ENCODE peak calls at places on chromosome 14, in nine cellular contexts. One of them, this sample, is unnamed.

GRCh38 chr14:100239200-100239839 is 376 bp downstream of the YY1 start:
- DNase-seq in CD4-positive, alpha-beta T cell: peak
- DNase-seq in heart right ventricle: peak
- DNase-seq in SK-N-SH: no peak
- DNase-seq in neural progenitor cell: no peak
- DNase-seq in CD8-positive, alpha-beta T cell: peak
- DNase-seq in left ventricle myocardium inferior: peak
- DNase-seq in testis: no peak
- DNase-seq in esophagus squamous epithelium: no peak
- DNase-seq in this sample: peak

GRCh38 chr14:105023791-105024480 is 3.1 kb upstream of the CDCA4 start:
- DNase-seq in CD4-positive, alpha-beta T cell: no peak
- DNase-seq in heart right ventricle: no peak
- DNase-seq in SK-N-SH: no peak
- DNase-seq in neural progenitor cell: no peak
- DNase-seq in CD8-positive, alpha-beta T cell: no peak
- DNase-seq in left ventricle myocardium inferior: no peak
- DNase-seq in testis: no peak
- DNase-seq in esophagus squamous epithelium: no peak
- DNase-seq in this sample: no peak

GRCh38 chr14:23454445-23454856 is 15.1 kb upstream of the NGDN start:
- DNase-seq in CD4-positive, alpha-beta T cell: no peak
- DNase-seq in heart right ventricle: no peak
- DNase-seq in SK-N-SH: no peak
- DNase-seq in neural progenitor cell: no peak
- DNase-seq in CD8-positive, alpha-beta T cell: no peak
- DNase-seq in left ventricle myocardium inferior: no peak
- DNase-seq in testis: no peak
- DNase-seq in esophagus squamous epithelium: no peak
- DNase-seq in this sample: no peak

GRCh38 chr14:70785556-70785955 is 23.8 kb downstream of the MAP3K9 start:
- DNase-seq in CD4-positive, alpha-beta T cell: no peak
- DNase-seq in heart right ventricle: no peak
- DNase-seq in SK-N-SH: no peak
- DNase-seq in neural progenitor cell: no peak
- DNase-seq in CD8-positive, alpha-beta T cell: no peak
- DNase-seq in left ventricle myocardium inferior: no peak
- DNase-seq in testis: no peak
- DNase-seq in esophagus squamous epithelium: no peak
- DNase-seq in this sample: no peak

GRCh38 chr14:74667758-74668157 is 45.1 kb downstream of the AREL1 start:
- DNase-seq in CD4-positive, alpha-beta T cell: no peak
- DNase-seq in heart right ventricle: no peak
- DNase-seq in SK-N-SH: no peak
- DNase-seq in neural progenitor cell: no peak
- DNase-seq in CD8-positive, alpha-beta T cell: no peak
- DNase-seq in left ventricle myocardium inferior: no peak
- DNase-seq in testis: no peak
- DNase-seq in esophagus squamous epithelium: no peak
- DNase-seq in this sample: no peak

GRCh38 chr14:55249423-55249822 is 21.8 kb upstream of the FBXO34 start:
- DNase-seq in CD4-positive, alpha-beta T cell: no peak
- DNase-seq in heart right ventricle: no peak
- DNase-seq in SK-N-SH: no peak
- DNase-seq in neural progenitor cell: no peak
- DNase-seq in CD8-positive, alpha-beta T cell: no peak
- DNase-seq in left ventricle myocardium inferior: no peak
- DNase-seq in testis: peak
- DNase-seq in esophagus squamous epithelium: no peak
- DNase-seq in this sample: no peak

GRCh38 chr14:59890676-59891075 is 20.1 kb upstream of the RTN1 start:
- DNase-seq in CD4-positive, alpha-beta T cell: no peak
- DNase-seq in heart right ventricle: no peak
- DNase-seq in SK-N-SH: no peak
- DNase-seq in neural progenitor cell: no peak
- DNase-seq in CD8-positive, alpha-beta T cell: no peak
- DNase-seq in left ventricle myocardium inferior: no peak
- DNase-seq in testis: peak
- DNase-seq in esophagus squamous epithelium: no peak
- DNase-seq in this sample: no peak

GRCh38 chr14:68682166-68683103 is 110.4 kb downstream of the ZFP36L1 start:
- DNase-seq in CD4-positive, alpha-beta T cell: peak
- DNase-seq in heart right ventricle: peak
- DNase-seq in SK-N-SH: no peak
- DNase-seq in neural progenitor cell: no peak
- DNase-seq in CD8-positive, alpha-beta T cell: no peak
- DNase-seq in left ventricle myocardium inferior: no peak
- DNase-seq in testis: no peak
- DNase-seq in esophagus squamous epithelium: no peak
- DNase-seq in this sample: no peak

GRCh38 chr14:28756896-28757570 is 9.6 kb upstream of the FOXG1 start:
- DNase-seq in CD4-positive, alpha-beta T cell: no peak
- DNase-seq in heart right ventricle: no peak
- DNase-seq in SK-N-SH: peak
- DNase-seq in neural progenitor cell: peak
- DNase-seq in CD8-positive, alpha-beta T cell: no peak
- DNase-seq in left ventricle myocardium inferior: no peak
- DNase-seq in testis: peak
- DNase-seq in esophagus squamous epithelium: no peak
- DNase-seq in this sample: no peak

GRCh38 chr14:100472094-100472455 is 115.1 kb downstream of the BEGAIN start:
- DNase-seq in CD4-positive, alpha-beta T cell: no peak
- DNase-seq in heart right ventricle: no peak
- DNase-seq in SK-N-SH: no peak
- DNase-seq in neural progenitor cell: no peak
- DNase-seq in CD8-positive, alpha-beta T cell: no peak
- DNase-seq in left ventricle myocardium inferior: no peak
- DNase-seq in testis: no peak
- DNase-seq in esophagus squamous epithelium: no peak
- DNase-seq in this sample: no peak

GRCh38 chr14:87049886-87050820 is 942.8 kb downstream of the GALC start:
- DNase-seq in CD4-positive, alpha-beta T cell: no peak
- DNase-seq in heart right ventricle: no peak
- DNase-seq in SK-N-SH: peak
- DNase-seq in neural progenitor cell: peak
- DNase-seq in CD8-positive, alpha-beta T cell: no peak
- DNase-seq in left ventricle myocardium inferior: no peak
- DNase-seq in testis: peak
- DNase-seq in esophagus squamous epithelium: no peak
- DNase-seq in this sample: no peak

GRCh38 chr14:55381040-55381439 is 30.6 kb downstream of the ATG14 start:
- DNase-seq in CD4-positive, alpha-beta T cell: no peak
- DNase-seq in heart right ventricle: no peak
- DNase-seq in SK-N-SH: no peak
- DNase-seq in neural progenitor cell: no peak
- DNase-seq in CD8-positive, alpha-beta T cell: no peak
- DNase-seq in left ventricle myocardium inferior: no peak
- DNase-seq in testis: no peak
- DNase-seq in esophagus squamous epithelium: no peak
- DNase-seq in this sample: no peak

GRCh38 chr14:75339059-75339458 is 60.4 kb downstream of the FOS start:
- DNase-seq in CD4-positive, alpha-beta T cell: no peak
- DNase-seq in heart right ventricle: no peak
- DNase-seq in SK-N-SH: no peak
- DNase-seq in neural progenitor cell: no peak
- DNase-seq in CD8-positive, alpha-beta T cell: no peak
- DNase-seq in left ventricle myocardium inferior: no peak
- DNase-seq in testis: no peak
- DNase-seq in esophagus squamous epithelium: no peak
- DNase-seq in this sample: no peak

GRCh38 chr14:29461131-29461530 is 466.5 kb downstream of the PRKD1 start:
- DNase-seq in CD4-positive, alpha-beta T cell: no peak
- DNase-seq in heart right ventricle: no peak
- DNase-seq in SK-N-SH: no peak
- DNase-seq in neural progenitor cell: no peak
- DNase-seq in CD8-positive, alpha-beta T cell: no peak
- DNase-seq in left ventricle myocardium inferior: no peak
- DNase-seq in testis: no peak
- DNase-seq in esophagus squamous epithelium: no peak
- DNase-seq in this sample: no peak

GRCh38 chr14:69547701-69548348 is 26.8 kb downstream of the CCDC177 start:
- DNase-seq in CD4-positive, alpha-beta T cell: no peak
- DNase-seq in heart right ventricle: no peak
- DNase-seq in SK-N-SH: peak
- DNase-seq in neural progenitor cell: peak
- DNase-seq in CD8-positive, alpha-beta T cell: no peak
- DNase-seq in left ventricle myocardium inferior: no peak
- DNase-seq in testis: peak
- DNase-seq in esophagus squamous epithelium: no peak
- DNase-seq in this sample: peak

GRCh38 chr14:90995785-90996184 is 64.7 kb downstream of the RPS6KA5 start:
- DNase-seq in CD4-positive, alpha-beta T cell: no peak
- DNase-seq in heart right ventricle: no peak
- DNase-seq in SK-N-SH: no peak
- DNase-seq in neural progenitor cell: no peak
- DNase-seq in CD8-positive, alpha-beta T cell: no peak
- DNase-seq in left ventricle myocardium inferior: no peak
- DNase-seq in testis: no peak
- DNase-seq in esophagus squamous epithelium: no peak
- DNase-seq in this sample: no peak

GRCh38 chr14:61462566-61463195 is 141.3 kb downstream of the PRKCH start:
- DNase-seq in CD4-positive, alpha-beta T cell: no peak
- DNase-seq in heart right ventricle: no peak
- DNase-seq in SK-N-SH: peak
- DNase-seq in neural progenitor cell: no peak
- DNase-seq in CD8-positive, alpha-beta T cell: peak
- DNase-seq in left ventricle myocardium inferior: no peak
- DNase-seq in testis: no peak
- DNase-seq in esophagus squamous epithelium: no peak
- DNase-seq in this sample: no peak

GRCh38 chr14:21987937-21988336 is 314.3 kb upstream of the OR4E1 start:
- DNase-seq in CD4-positive, alpha-beta T cell: no peak
- DNase-seq in heart right ventricle: no peak
- DNase-seq in SK-N-SH: peak
- DNase-seq in neural progenitor cell: peak
- DNase-seq in CD8-positive, alpha-beta T cell: no peak
- DNase-seq in left ventricle myocardium inferior: no peak
- DNase-seq in testis: no peak
- DNase-seq in esophagus squamous epithelium: no peak
- DNase-seq in this sample: no peak

GRCh38 chr14:85233756-85234545 is 296.0 kb upstream of the FLRT2 start:
- DNase-seq in CD4-positive, alpha-beta T cell: no peak
- DNase-seq in heart right ventricle: no peak
- DNase-seq in SK-N-SH: no peak
- DNase-seq in neural progenitor cell: no peak
- DNase-seq in CD8-positive, alpha-beta T cell: no peak
- DNase-seq in left ventricle myocardium inferior: no peak
- DNase-seq in testis: no peak
- DNase-seq in esophagus squamous epithelium: no peak
- DNase-seq in this sample: no peak

GRCh38 chr14:66405158-66405557 is 81.0 kb upstream of the CCDC196 start:
- DNase-seq in CD4-positive, alpha-beta T cell: no peak
- DNase-seq in heart right ventricle: no peak
- DNase-seq in SK-N-SH: no peak
- DNase-seq in neural progenitor cell: peak
- DNase-seq in CD8-positive, alpha-beta T cell: no peak
- DNase-seq in left ventricle myocardium inferior: no peak
- DNase-seq in testis: no peak
- DNase-seq in esophagus squamous epithelium: no peak
- DNase-seq in this sample: peak

GRCh38 chr14:93161411-93161940 is 23.2 kb downstream of the MOAP1 start:
- DNase-seq in CD4-positive, alpha-beta T cell: no peak
- DNase-seq in heart right ventricle: no peak
- DNase-seq in SK-N-SH: no peak
- DNase-seq in neural progenitor cell: no peak
- DNase-seq in CD8-positive, alpha-beta T cell: no peak
- DNase-seq in left ventricle myocardium inferior: no peak
- DNase-seq in testis: no peak
- DNase-seq in esophagus squamous epithelium: no peak
- DNase-seq in this sample: no peak

GRCh38 chr14:93155667-93156066 is 29.0 kb downstream of the MOAP1 start:
- DNase-seq in CD4-positive, alpha-beta T cell: no peak
- DNase-seq in heart right ventricle: no peak
- DNase-seq in SK-N-SH: no peak
- DNase-seq in neural progenitor cell: no peak
- DNase-seq in CD8-positive, alpha-beta T cell: no peak
- DNase-seq in left ventricle myocardium inferior: no peak
- DNase-seq in testis: no peak
- DNase-seq in esophagus squamous epithelium: no peak
- DNase-seq in this sample: no peak

GRCh38 chr14:93160353-93160801 is 24.3 kb downstream of the MOAP1 start:
- DNase-seq in CD4-positive, alpha-beta T cell: no peak
- DNase-seq in heart right ventricle: no peak
- DNase-seq in SK-N-SH: peak
- DNase-seq in neural progenitor cell: peak
- DNase-seq in CD8-positive, alpha-beta T cell: no peak
- DNase-seq in left ventricle myocardium inferior: no peak
- DNase-seq in testis: no peak
- DNase-seq in esophagus squamous epithelium: no peak
- DNase-seq in this sample: no peak

GRCh38 chr14:93156693-93157369 is 27.9 kb downstream of the MOAP1 start:
- DNase-seq in CD4-positive, alpha-beta T cell: no peak
- DNase-seq in heart right ventricle: no peak
- DNase-seq in SK-N-SH: no peak
- DNase-seq in neural progenitor cell: peak
- DNase-seq in CD8-positive, alpha-beta T cell: no peak
- DNase-seq in left ventricle myocardium inferior: no peak
- DNase-seq in testis: no peak
- DNase-seq in esophagus squamous epithelium: no peak
- DNase-seq in this sample: no peak
- TF ChIP-seq CTCF in CD4-positive, alpha-beta T cell: no peak
- TF ChIP-seq CTCF in heart right ventricle: no peak
- TF ChIP-seq CTCF in SK-N-SH: no peak
- TF ChIP-seq CTCF in neural progenitor cell: no peak
- TF ChIP-seq CTCF in CD8-positive, alpha-beta T cell: no peak
- TF ChIP-seq CTCF in left ventricle myocardium inferior: no peak
- TF ChIP-seq CTCF in testis: no peak
- TF ChIP-seq CTCF in esophagus squamous epithelium: no peak
- TF ChIP-seq CTCF in this sample: no peak

GRCh38 chr14:57692671-57693070 is 173.2 kb downstream of the SLC35F4 start:
- DNase-seq in CD4-positive, alpha-beta T cell: no peak
- DNase-seq in heart right ventricle: no peak
- DNase-seq in SK-N-SH: peak
- DNase-seq in neural progenitor cell: peak
- DNase-seq in CD8-positive, alpha-beta T cell: no peak
- DNase-seq in left ventricle myocardium inferior: no peak
- DNase-seq in testis: no peak
- DNase-seq in esophagus squamous epithelium: no peak
- DNase-seq in this sample: no peak
- TF ChIP-seq CTCF in CD4-positive, alpha-beta T cell: no peak
- TF ChIP-seq CTCF in heart right ventricle: peak
- TF ChIP-seq CTCF in SK-N-SH: peak
- TF ChIP-seq CTCF in neural progenitor cell: peak
- TF ChIP-seq CTCF in CD8-positive, alpha-beta T cell: no peak
- TF ChIP-seq CTCF in left ventricle myocardium inferior: peak
- TF ChIP-seq CTCF in testis: peak
- TF ChIP-seq CTCF in esophagus squamous epithelium: peak
- TF ChIP-seq CTCF in this sample: peak

GRCh38 chr14:96086574-96087077 is 47.5 kb downstream of the C14orf132 start:
- DNase-seq in CD4-positive, alpha-beta T cell: no peak
- DNase-seq in heart right ventricle: no peak
- DNase-seq in SK-N-SH: no peak
- DNase-seq in neural progenitor cell: no peak
- DNase-seq in CD8-positive, alpha-beta T cell: no peak
- DNase-seq in left ventricle myocardium inferior: no peak
- DNase-seq in testis: no peak
- DNase-seq in esophagus squamous epithelium: no peak
- DNase-seq in this sample: no peak
- TF ChIP-seq CTCF in CD4-positive, alpha-beta T cell: no peak
- TF ChIP-seq CTCF in heart right ventricle: no peak
- TF ChIP-seq CTCF in SK-N-SH: no peak
- TF ChIP-seq CTCF in neural progenitor cell: no peak
- TF ChIP-seq CTCF in CD8-positive, alpha-beta T cell: no peak
- TF ChIP-seq CTCF in left ventricle myocardium inferior: no peak
- TF ChIP-seq CTCF in testis: no peak
- TF ChIP-seq CTCF in esophagus squamous epithelium: no peak
- TF ChIP-seq CTCF in this sample: no peak

GRCh38 chr14:103385153-103385993 is at the start of gene MARK3:
- DNase-seq in CD4-positive, alpha-beta T cell: peak
- DNase-seq in heart right ventricle: peak
- DNase-seq in SK-N-SH: peak
- DNase-seq in neural progenitor cell: peak
- DNase-seq in CD8-positive, alpha-beta T cell: peak
- DNase-seq in left ventricle myocardium inferior: peak
- DNase-seq in testis: peak
- DNase-seq in esophagus squamous epithelium: peak
- DNase-seq in this sample: peak
- TF ChIP-seq CTCF in CD4-positive, alpha-beta T cell: peak
- TF ChIP-seq CTCF in heart right ventricle: no peak
- TF ChIP-seq CTCF in SK-N-SH: peak
- TF ChIP-seq CTCF in neural progenitor cell: peak
- TF ChIP-seq CTCF in CD8-positive, alpha-beta T cell: peak
- TF ChIP-seq CTCF in left ventricle myocardium inferior: no peak
- TF ChIP-seq CTCF in testis: no peak
- TF ChIP-seq CTCF in esophagus squamous epithelium: peak
- TF ChIP-seq CTCF in this sample: peak

This sample was measured in progenitor cell of endocrine pancreas.